ENCODE peak calls at places on chromosome 22, in four cellular contexts. One of them, this sample, is unnamed.

GRCh38 chr22:44337658-44338004 is 24.9 kb upstream of the SHISAL1 start:
- DNase-seq in left ventricle myocardium inferior: no peak
- DNase-seq in fibroblast of villous mesenchyme: peak
- DNase-seq in fibroblast of lung: peak
- DNase-seq in this sample: peak

GRCh38 chr22:30238661-30239420 is 7.7 kb downstream of the LIF start:
- DNase-seq in left ventricle myocardium inferior: peak
- DNase-seq in fibroblast of villous mesenchyme: peak
- DNase-seq in fibroblast of lung: peak
- DNase-seq in this sample: no peak

GRCh38 chr22:44723801-44724200 is 21.8 kb downstream of the PRR5 start:
- DNase-seq in left ventricle myocardium inferior: no peak
- DNase-seq in fibroblast of villous mesenchyme: peak
- DNase-seq in fibroblast of lung: peak
- DNase-seq in this sample: peak

GRCh38 chr22:27062857-27063256 is 405.5 kb downstream of the MIAT start:
- DNase-seq in left ventricle myocardium inferior: no peak
- DNase-seq in fibroblast of villous mesenchyme: no peak
- DNase-seq in fibroblast of lung: no peak
- DNase-seq in this sample: no peak

GRCh38 chr22:31289335-31289734 is 3.0 kb downstream of the PIK3IP1 start:
- DNase-seq in left ventricle myocardium inferior: no peak
- DNase-seq in fibroblast of villous mesenchyme: no peak
- DNase-seq in fibroblast of lung: no peak
- DNase-seq in this sample: no peak

GRCh38 chr22:29838599-29838956 is 504 bp upstream of the ASCC2 start:
- DNase-seq in left ventricle myocardium inferior: no peak
- DNase-seq in fibroblast of villous mesenchyme: no peak
- DNase-seq in fibroblast of lung: no peak
- DNase-seq in this sample: no peak

GRCh38 chr22:28442951-28443876 is 236.4 kb downstream of the TTC28 start:
- DNase-seq in left ventricle myocardium inferior: peak
- DNase-seq in fibroblast of villous mesenchyme: peak
- DNase-seq in fibroblast of lung: peak
- DNase-seq in this sample: peak

GRCh38 chr22:38927033-38927789 is 30.2 kb upstream of the APOBEC3A start:
- DNase-seq in left ventricle myocardium inferior: peak
- DNase-seq in fibroblast of villous mesenchyme: peak
- DNase-seq in fibroblast of lung: peak
- DNase-seq in this sample: peak

GRCh38 chr22:32327596-32328171 is 30.0 kb upstream of the RFPL3 start:
- DNase-seq in left ventricle myocardium inferior: no peak
- DNase-seq in fibroblast of villous mesenchyme: no peak
- DNase-seq in fibroblast of lung: no peak
- DNase-seq in this sample: no peak

GRCh38 chr22:31250740-31251330 is 38.7 kb downstream of the LIMK2 start:
- DNase-seq in left ventricle myocardium inferior: no peak
- DNase-seq in fibroblast of villous mesenchyme: peak
- DNase-seq in fibroblast of lung: no peak
- DNase-seq in this sample: peak

GRCh38 chr22:28021998-28022660 is 103.1 kb upstream of the PITPNB start:
- DNase-seq in left ventricle myocardium inferior: peak
- DNase-seq in fibroblast of villous mesenchyme: no peak
- DNase-seq in fibroblast of lung: no peak
- DNase-seq in this sample: no peak

GRCh38 chr22:33476716-33477115 is 418.5 kb upstream of the SYN3 start:
- DNase-seq in left ventricle myocardium inferior: no peak
- DNase-seq in fibroblast of villous mesenchyme: no peak
- DNase-seq in fibroblast of lung: peak
- DNase-seq in this sample: no peak

GRCh38 chr22:45083659-45084305 is 74.0 kb upstream of the PHF21B start:
- DNase-seq in left ventricle myocardium inferior: no peak
- DNase-seq in fibroblast of villous mesenchyme: peak
- DNase-seq in fibroblast of lung: peak
- DNase-seq in this sample: peak

GRCh38 chr22:40463017-40463631 is 92.7 kb downstream of the SGSM3 start:
- DNase-seq in left ventricle myocardium inferior: no peak
- DNase-seq in fibroblast of villous mesenchyme: no peak
- DNase-seq in fibroblast of lung: no peak
- DNase-seq in this sample: no peak

GRCh38 chr22:43624144-43624998 is 187.7 kb downstream of the EFCAB6 start:
- DNase-seq in left ventricle myocardium inferior: no peak
- DNase-seq in fibroblast of villous mesenchyme: no peak
- DNase-seq in fibroblast of lung: no peak
- DNase-seq in this sample: no peak

DNA sequence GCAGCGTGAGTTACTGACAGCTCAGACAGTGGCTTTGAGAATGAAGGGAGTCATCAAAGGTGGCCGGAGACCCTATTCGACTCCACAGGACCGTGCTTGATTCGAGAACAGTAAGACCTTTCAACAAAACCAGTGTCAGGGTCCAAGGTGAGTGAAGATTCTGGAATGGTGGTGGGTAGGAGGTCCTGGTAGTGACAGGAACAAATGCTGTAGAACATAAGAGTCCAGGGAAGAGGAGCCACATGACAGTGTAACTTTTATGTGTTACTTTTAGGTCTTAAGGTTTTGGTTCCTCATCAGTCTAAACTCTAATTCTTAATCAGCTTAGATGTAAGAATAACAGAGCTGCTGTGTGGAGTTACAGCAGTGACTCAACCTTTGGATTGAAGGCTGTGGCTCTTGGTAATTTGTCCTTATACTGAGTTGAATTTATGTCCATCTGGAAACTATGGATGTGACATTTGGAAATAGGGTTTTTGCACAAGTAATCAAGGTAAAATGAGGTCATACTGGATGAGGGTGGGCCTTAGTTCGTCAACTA is 1.8 kb downstream of the TBC1D22A start:
- DNase-seq in left ventricle myocardium inferior: no peak
- DNase-seq in fibroblast of villous mesenchyme: no peak
- DNase-seq in fibroblast of lung: no peak
- DNase-seq in this sample: no peak
- H3K4me3 ChIP-seq in left ventricle myocardium inferior: peak
- H3K4me3 ChIP-seq in fibroblast of villous mesenchyme: no peak
- H3K4me3 ChIP-seq in fibroblast of lung: no peak
- H3K4me3 ChIP-seq in this sample: no peak

GRCh38 chr22:23522642-23523251 is 57.3 kb downstream of the IGLL1 start:
- DNase-seq in left ventricle myocardium inferior: no peak
- DNase-seq in fibroblast of villous mesenchyme: peak
- DNase-seq in fibroblast of lung: no peak
- DNase-seq in this sample: peak

GRCh38 chr22:23520875-23521441 is 59.1 kb downstream of the IGLL1 start:
- DNase-seq in left ventricle myocardium inferior: peak
- DNase-seq in fibroblast of villous mesenchyme: peak
- DNase-seq in fibroblast of lung: peak
- DNase-seq in this sample: peak

GRCh38 chr22:23519442-23520177 is 60.5 kb downstream of the IGLL1 start:
- DNase-seq in left ventricle myocardium inferior: peak
- DNase-seq in fibroblast of villous mesenchyme: no peak
- DNase-seq in fibroblast of lung: no peak
- DNase-seq in this sample: no peak

GRCh38 chr22:23523746-23524145 is 56.3 kb downstream of the IGLL1 start:
- DNase-seq in left ventricle myocardium inferior: no peak
- DNase-seq in fibroblast of villous mesenchyme: no peak
- DNase-seq in fibroblast of lung: no peak
- DNase-seq in this sample: no peak

DNA sequence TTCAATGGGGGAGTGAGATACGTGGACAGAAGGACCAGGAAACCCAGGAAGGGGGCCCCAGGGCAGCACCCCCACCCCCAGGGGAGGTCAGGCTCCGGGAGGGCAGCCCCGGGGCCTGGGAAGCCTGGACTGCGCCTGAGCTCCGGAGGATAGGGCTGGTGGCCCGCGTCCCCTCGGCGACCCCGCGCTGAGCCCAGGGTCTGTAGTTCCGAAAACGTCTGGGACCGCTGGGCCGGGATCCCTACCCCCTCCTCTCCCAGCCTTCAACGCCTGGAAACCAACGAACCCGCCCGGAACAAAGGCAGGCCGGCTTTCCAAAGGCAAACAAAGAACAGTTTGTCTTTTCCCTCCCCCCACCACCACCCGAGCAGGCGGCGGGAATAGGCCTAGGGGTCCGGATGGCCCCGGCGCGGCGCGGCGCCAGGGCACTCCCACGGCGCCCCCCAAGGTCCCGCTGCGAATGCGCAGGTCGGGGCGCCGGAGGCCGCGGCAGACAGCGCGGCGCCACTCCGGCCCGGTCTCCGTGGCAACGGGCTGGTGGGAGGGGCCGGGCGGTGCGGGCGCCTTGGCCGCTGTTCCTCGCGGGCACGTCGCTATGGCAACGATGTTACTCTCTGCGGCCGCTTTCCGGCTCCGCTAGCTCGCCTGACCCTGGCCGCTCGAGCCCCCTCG is 58.5 kb downstream of the IGLL1 start:
- DNase-seq in left ventricle myocardium inferior: peak
- DNase-seq in fibroblast of villous mesenchyme: peak
- DNase-seq in fibroblast of lung: peak
- DNase-seq in this sample: peak
- TF ChIP-seq CTCF in left ventricle myocardium inferior: peak
- TF ChIP-seq CTCF in fibroblast of villous mesenchyme: no peak
- TF ChIP-seq CTCF in fibroblast of lung: no peak
- TF ChIP-seq CTCF in this sample: no peak

DNA sequence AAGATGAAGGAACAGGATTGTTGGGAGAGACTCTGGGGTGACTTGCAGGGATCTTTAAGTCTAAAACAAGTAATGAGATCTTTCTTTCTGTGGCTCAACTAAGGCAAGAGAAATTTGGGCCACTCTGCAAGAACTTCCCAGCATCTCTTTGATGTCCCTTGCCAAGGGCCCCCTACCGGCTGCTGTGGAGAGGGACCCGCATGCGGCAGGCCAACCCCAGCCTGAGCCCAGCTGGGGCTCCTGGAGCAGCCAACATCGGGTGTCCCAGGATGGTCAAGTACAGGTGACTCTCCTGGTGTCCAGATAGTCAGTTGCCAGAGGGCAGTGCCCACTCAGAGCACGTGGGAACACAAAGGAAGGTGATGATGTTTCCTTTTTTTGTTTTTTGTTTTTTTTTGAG is 363.2 kb downstream of the TBC1D22A start:
- DNase-seq in left ventricle myocardium inferior: no peak
- DNase-seq in fibroblast of villous mesenchyme: peak
- DNase-seq in fibroblast of lung: peak
- DNase-seq in this sample: no peak
- H3K4me3 ChIP-seq in left ventricle myocardium inferior: no peak
- H3K4me3 ChIP-seq in fibroblast of villous mesenchyme: no peak
- H3K4me3 ChIP-seq in fibroblast of lung: no peak
- H3K4me3 ChIP-seq in this sample: no peak

GRCh38 chr22:46105494-46106278 is 44.6 kb upstream of the PPARA start:
- DNase-seq in left ventricle myocardium inferior: peak
- DNase-seq in fibroblast of villous mesenchyme: peak
- DNase-seq in fibroblast of lung: peak
- DNase-seq in this sample: peak

GRCh38 chr22:46104170-46104880 is 46.0 kb upstream of the PPARA start:
- DNase-seq in left ventricle myocardium inferior: no peak
- DNase-seq in fibroblast of villous mesenchyme: no peak
- DNase-seq in fibroblast of lung: no peak
- DNase-seq in this sample: no peak

GRCh38 chr22:46103664-46104063 is 46.7 kb upstream of the PPARA start:
- DNase-seq in left ventricle myocardium inferior: no peak
- DNase-seq in fibroblast of villous mesenchyme: no peak
- DNase-seq in fibroblast of lung: no peak
- DNase-seq in this sample: no peak

GRCh38 chr22:46106279-46107022 is 43.9 kb upstream of the PPARA start:
- DNase-seq in left ventricle myocardium inferior: no peak
- DNase-seq in fibroblast of villous mesenchyme: no peak
- DNase-seq in fibroblast of lung: no peak
- DNase-seq in this sample: peak

DNA sequence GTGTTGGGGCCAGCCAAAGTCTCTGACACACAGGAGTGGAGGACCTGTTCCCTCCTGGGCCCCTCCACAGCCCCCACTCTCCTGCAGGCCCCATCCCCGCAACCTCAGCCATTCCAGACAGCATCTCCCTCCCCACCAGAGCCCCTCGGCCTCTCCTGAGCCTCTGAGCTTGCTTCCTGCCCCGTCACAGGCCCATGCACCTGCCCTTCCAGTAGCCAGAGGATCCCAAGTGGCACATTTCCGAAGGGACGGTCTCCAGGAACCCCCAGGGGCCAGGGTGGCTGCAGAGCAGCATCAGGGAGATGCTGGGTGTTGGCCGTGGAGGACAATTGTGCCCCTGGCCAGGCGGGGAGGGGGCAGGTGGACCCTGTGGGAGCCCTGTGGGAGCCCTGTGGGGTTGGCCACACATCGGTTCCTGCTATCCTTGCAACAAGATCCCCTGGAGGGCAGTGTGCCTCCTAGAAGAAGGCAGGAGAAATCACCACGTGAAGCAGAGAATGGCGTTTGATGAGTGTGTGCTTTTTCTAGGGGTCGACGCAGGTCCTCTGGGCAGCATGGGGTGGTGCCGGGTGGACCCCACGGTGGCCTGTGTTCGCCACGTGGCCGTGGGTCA is 45.3 kb upstream of the PPARA start:
- DNase-seq in left ventricle myocardium inferior: no peak
- DNase-seq in fibroblast of villous mesenchyme: peak
- DNase-seq in fibroblast of lung: no peak
- DNase-seq in this sample: no peak
- TF ChIP-seq CTCF in left ventricle myocardium inferior: no peak
- TF ChIP-seq CTCF in fibroblast of villous mesenchyme: peak
- TF ChIP-seq CTCF in fibroblast of lung: no peak
- TF ChIP-seq CTCF in this sample: no peak

GRCh38 chr22:37559521-37559900 is 769 bp upstream of the CDC42EP1 start:
- DNase-seq in left ventricle myocardium inferior: no peak
- DNase-seq in fibroblast of villous mesenchyme: no peak
- DNase-seq in fibroblast of lung: no peak
- DNase-seq in this sample: no peak

GRCh38 chr22:37562049-37562784 is 1.9 kb downstream of the CDC42EP1 start:
- DNase-seq in left ventricle myocardium inferior: no peak
- DNase-seq in fibroblast of villous mesenchyme: no peak
- DNase-seq in fibroblast of lung: no peak
- DNase-seq in this sample: no peak

GRCh38 chr22:37559901-37560681 is at the start of gene CDC42EP1:
- DNase-seq in left ventricle myocardium inferior: peak
- DNase-seq in fibroblast of villous mesenchyme: peak
- DNase-seq in fibroblast of lung: peak
- DNase-seq in this sample: peak

GRCh38 chr22:37561209-37562048 is 1.1 kb downstream of the CDC42EP1 start:
- DNase-seq in left ventricle myocardium inferior: peak
- DNase-seq in fibroblast of villous mesenchyme: peak
- DNase-seq in fibroblast of lung: peak
- DNase-seq in this sample: peak

GRCh38 chr22:37560682-37561208 is 465 bp downstream of the CDC42EP1 start:
- DNase-seq in left ventricle myocardium inferior: peak
- DNase-seq in fibroblast of villous mesenchyme: peak
- DNase-seq in fibroblast of lung: peak
- DNase-seq in this sample: peak
- H3K4me3 ChIP-seq in left ventricle myocardium inferior: peak
- H3K4me3 ChIP-seq in fibroblast of villous mesenchyme: peak
- H3K4me3 ChIP-seq in fibroblast of lung: peak
- H3K4me3 ChIP-seq in this sample: peak

GRCh38 chr22:48261706-48262105 is 1499.3 kb downstream of the TBC1D22A start:
- DNase-seq in left ventricle myocardium inferior: no peak
- DNase-seq in fibroblast of villous mesenchyme: no peak
- DNase-seq in fibroblast of lung: no peak
- DNase-seq in this sample: no peak
- TF ChIP-seq CTCF in left ventricle myocardium inferior: no peak
- TF ChIP-seq CTCF in fibroblast of villous mesenchyme: no peak
- TF ChIP-seq CTCF in fibroblast of lung: no peak
- TF ChIP-seq CTCF in this sample: no peak